ENCODE peak calls at places on chromosomes 13 and 19, in four cellular contexts. E is WTC11, R is HepG2, K is SK-N-SH. D is an unnamed sample.

GRCh38 chr13:28630864-28631263 is 28.1 kb upstream of the POMP start:
- DNase-seq in E (no peak), R (no peak), K (no peak), D (no peak)

GRCh38 chr13:97185751-97186150 is 36.4 kb upstream of the MBNL2 start:
- DNase-seq in E (no peak), R (no peak), K (no peak), D (no peak)

GRCh38 chr13:106700007-106700950 is 132.3 kb upstream of the ARGLU1 start:
- DNase-seq in E (no peak), R (no peak), K (no peak), D (no peak)

GRCh38 chr19:31583148-31583547 is 233.9 kb upstream of the TSHZ3 start:
- DNase-seq in E (no peak), R (no peak), K (no peak), D (no peak)

GRCh38 chr13:112720814-112721197 is 31.0 kb downstream of the ATP11A start:
- DNase-seq in E (no peak), R (no peak), K (no peak), D (no peak)

GRCh38 chr13:112738606-112739005 is 48.8 kb downstream of the ATP11A start:
- DNase-seq in E (no peak), R (no peak), K (no peak), D (no peak)

GRCh38 chr19:53328967-53329366 is 4.6 kb upstream of the ZNF845 start:
- DNase-seq in E (peak; percentile 68), R (no peak), K (peak; percentile 38), D (peak; percentile 47)

GRCh38 chr13:22717036-22717435 is 463.7 kb upstream of the SGCG start:
- DNase-seq in E (no peak), R (no peak), K (no peak), D (no peak)

GRCh38 chr19:17319473-17320238 is 10.3 kb downstream of the DDA1 start:
- DNase-seq in E (no peak), R (no peak), K (no peak), D (no peak)

GRCh38 chr19:52896431-52897148 is 845 bp downstream of the ZNF320 start:
- DNase-seq in E (peak; percentile 24), R (no peak), K (peak; percentile 56), D (peak; percentile 58)

GRCh38 chr13:20425819-20426219 is 99.8 kb downstream of the CRYL1 start:
- DNase-seq in E (no peak), R (no peak), K (peak; percentile 39), D (no peak)

GRCh38 chr19:8684001-8684902 is 14.3 kb downstream of the ACTL9 start:
- DNase-seq in E (no peak), R (no peak), K (no peak), D (no peak)

GRCh38 chr13:23450340-23451046 is 17.0 kb upstream of the SACS start:
- DNase-seq in E (no peak), R (no peak), K (peak; percentile 74), D (no peak)

GRCh38 chr19:16160943-16161560 is 12.3 kb downstream of the CIB3 start:
- DNase-seq in E (no peak), R (peak; percentile 30), K (no peak), D (peak; percentile 27)

GRCh38 chr19:52739576-52739975 is 4.7 kb upstream of the ZNF611 start:
- DNase-seq in E (peak; percentile 64), R (no peak), K (no peak), D (peak; percentile 61)

DNA sequence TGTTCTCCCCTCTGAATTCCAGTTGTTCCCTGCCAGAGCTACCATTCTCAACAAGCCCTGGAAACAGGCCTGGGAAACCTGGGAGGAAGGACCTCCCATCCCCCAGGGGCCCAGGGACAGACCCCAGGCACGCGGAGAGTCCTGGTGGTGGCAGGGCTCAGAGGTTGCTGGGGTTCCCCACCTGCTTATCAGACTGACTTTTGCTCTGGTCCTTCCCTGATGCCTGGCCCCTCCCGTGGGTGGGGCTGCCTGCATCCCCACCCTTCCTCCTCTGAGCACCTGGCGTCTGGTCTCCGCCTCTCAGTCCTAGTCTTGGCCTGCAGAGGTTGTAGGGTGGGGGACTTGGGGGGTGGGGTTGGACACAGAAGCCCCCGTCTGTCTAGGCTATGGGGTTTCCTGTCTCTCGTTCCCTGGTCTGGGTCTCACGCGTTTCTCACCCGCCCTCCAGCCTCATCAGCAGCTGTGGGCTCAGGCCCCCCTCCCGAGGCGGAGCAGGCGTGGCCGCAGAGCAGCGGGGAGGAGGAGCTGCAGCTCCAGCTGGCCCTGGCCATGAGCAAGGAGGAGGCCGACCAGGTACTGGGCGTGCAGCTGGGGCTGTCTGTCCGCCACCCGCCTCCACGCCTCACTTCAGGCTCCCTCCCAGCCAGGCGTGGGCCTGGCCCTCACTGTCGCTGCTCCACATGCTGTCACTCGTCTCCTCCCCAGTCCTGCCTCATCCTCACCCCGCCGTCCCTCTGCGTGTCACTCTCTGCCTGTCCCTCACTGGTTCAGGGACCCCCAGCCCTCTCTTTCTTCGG is 13.6 kb downstream of the EPN1 start:
- DNase-seq in E (no peak), R (no peak), K (no peak), D (peak; percentile 60)
- TF ChIP-seq FOXJ3 in E (no peak), R (no peak), K (no peak), D (no peak)

DNA sequence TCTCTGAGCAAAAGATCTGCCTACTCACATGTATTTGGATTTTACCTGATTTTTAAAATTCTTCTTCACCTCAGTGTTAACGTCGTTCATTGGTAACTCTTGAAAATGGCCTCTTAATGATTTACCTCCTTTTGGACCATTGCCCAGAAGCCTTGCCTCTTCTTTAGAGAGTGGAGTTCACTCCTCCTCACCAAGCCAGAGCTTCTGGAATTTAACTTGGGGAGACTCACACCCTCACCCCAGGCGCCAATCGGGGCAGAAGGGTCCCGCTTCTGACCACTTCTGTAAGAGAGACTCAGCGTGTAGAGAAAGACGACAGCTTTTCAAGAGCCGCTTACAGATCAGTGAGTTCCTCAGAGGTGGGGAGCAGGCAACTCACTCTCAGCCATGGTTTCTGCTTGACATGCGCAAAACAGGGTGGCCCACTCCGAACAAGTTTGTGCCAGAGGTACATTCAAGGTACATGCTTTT is 2.7 kb downstream of the PNMA8C start:
- DNase-seq in E (no peak), R (peak; percentile 58), K (no peak), D (no peak)
- TF ChIP-seq FOXJ3 in E (no peak), R (no peak), K (no peak), D (no peak)

DNA sequence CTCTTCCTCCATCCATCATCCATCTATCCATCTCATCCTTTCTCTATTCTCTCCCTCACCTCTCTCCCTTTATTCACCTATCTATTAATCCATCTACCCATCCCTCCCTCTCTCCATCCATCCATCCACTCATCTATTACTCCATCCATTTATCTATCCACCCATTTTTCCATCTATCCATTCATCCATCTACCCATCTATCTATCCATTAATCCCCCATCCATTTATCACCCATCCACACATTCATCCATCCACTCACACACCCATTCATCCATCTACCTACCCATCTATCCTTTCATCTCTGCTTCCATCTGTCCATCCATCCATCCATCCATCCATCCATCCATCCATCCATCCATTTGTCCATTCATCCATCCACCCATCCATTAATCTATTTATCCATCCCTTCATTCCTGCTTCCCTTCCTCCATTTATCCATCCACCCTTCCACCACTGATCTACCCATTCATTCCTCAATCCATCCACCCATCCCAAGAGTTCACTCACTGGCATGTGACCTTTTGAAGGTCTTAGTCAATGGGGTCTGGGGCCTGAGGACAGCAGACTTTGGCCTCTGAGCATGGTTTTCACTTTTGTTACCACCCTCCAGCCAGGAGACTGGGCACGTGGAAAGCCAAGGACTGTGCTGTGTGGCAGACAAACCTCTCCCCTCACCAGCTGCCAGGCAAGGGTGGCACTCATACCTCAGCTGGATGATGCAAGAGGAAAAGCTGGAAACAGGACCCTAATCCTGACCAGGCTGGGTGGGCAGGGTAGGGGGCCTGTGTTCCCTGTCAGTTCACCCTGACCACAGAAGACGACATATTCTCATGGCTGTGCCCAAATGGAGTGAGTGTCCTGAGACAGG is 126.7 kb downstream of the URI1 start:
- DNase-seq in E (no peak), R (no peak), K (no peak), D (no peak)
- TF ChIP-seq FOXJ3 in E (no peak), R (no peak), K (no peak), D (no peak)

DNA sequence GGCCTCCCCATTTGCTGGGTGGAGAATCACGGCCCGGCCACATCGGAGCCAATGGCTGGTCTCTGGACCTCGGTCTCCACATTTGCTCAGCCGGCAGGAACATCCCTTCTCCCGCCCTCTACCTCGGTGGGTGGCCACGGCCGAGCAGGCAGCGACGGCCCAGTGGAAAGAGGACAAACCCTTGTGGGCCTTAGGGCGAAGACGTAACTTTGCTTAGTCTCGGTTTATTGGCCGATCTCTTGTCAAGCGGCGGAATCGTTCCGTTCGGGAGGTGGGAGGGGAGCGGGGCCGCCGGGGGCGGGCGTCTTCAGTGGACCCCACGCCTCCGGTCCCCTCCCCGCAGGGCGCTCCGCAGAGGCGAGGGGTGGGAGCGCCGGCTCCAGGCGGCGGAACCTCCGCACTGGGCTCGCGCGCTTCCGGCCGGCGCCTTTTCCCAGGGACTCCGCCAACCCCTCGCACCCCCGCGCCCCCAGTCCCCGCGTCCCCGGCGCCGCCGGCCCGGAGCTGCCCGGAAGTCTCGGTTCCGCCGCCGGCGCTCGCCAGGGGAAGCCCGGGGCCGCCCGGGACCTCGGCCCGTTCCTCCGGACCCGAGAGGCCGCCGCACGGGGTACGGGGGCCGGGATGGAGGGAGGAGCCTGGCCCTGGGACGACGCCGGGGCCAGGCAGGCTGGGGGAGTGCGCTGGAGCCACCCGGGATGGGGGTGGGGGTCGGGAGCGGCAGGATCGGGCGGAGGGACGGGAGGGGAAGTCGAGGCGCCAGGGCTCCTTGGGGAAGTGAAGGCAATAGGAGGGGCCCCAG is at the start of gene ZNF580:
- DNase-seq in E (peak; percentile 61), R (peak; percentile 40), K (peak; percentile 90), D (peak; percentile 86)
- TF ChIP-seq FOXJ3 in E (no peak), R (no peak), K (no peak), D (no peak)

GRCh38 chr19:38850976-38851621 is 1.3 kb upstream of the HNRNPL start:
- DNase-seq in E (peak; percentile 51), R (no peak), K (peak; percentile 32), D (peak; percentile 60)
- TF ChIP-seq FOXJ3 in E (no peak), R (no peak), K (no peak), D (no peak)

DNA sequence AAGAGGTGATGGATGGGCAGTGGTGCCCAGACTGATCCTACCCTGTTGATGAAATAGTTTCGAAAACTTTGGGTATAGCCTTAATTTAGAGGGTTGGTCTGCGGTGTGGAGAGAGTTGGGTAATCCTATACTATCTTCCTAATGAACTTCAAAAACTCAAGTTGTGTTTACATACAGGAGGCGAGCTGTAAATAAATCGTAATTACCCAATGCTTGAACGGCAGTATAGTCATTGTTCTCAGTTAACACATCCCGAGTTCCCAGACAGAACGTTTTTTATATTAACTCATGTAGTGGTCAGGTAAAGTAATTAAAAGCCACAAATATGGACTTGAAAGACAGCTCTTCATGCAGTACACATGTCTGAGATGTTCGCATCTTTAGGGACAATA is 1.5 kb downstream of the PDS5B start:
- DNase-seq in E (no peak), R (peak; percentile 9), K (no peak), D (no peak)
- TF ChIP-seq FOXJ3 in E (no peak), R (no peak), K (no peak), D (no peak)

GRCh38 chr19:15124572-15125231 is 17.5 kb downstream of the SYDE1 start:
- DNase-seq in E (no peak), R (peak; percentile 50), K (peak; percentile 88), D (no peak)
- TF ChIP-seq FOXJ3 in E (no peak), R (no peak), K (no peak), D (no peak)